ENCODE peak calls at places on chromosomes 12 and 14, in six cellular contexts. One of them, this sample, is unnamed.

GRCh38 chr12:118436986-118437385 is 60.6 kb downstream of the SUDS3 start:
- DNase-seq in ACHN: no peak
- DNase-seq in GM12891: no peak
- DNase-seq in Panc1: no peak
- DNase-seq in EL: peak
- DNase-seq in GM20000: no peak
- DNase-seq in this sample: no peak

GRCh38 chr12:50110762-50111416 is 1.1 kb upstream of the COX14 start:
- DNase-seq in ACHN: peak
- DNase-seq in GM12891: no peak
- DNase-seq in Panc1: no peak
- DNase-seq in EL: peak
- DNase-seq in GM20000: peak
- DNase-seq in this sample: no peak

GRCh38 chr12:10901427-10901826 is 7.9 kb downstream of the TAS2R13 start:
- DNase-seq in ACHN: no peak
- DNase-seq in GM12891: no peak
- DNase-seq in Panc1: no peak
- DNase-seq in EL: no peak
- DNase-seq in GM20000: no peak
- DNase-seq in this sample: no peak

GRCh38 chr14:68820119-68820518 is 27.3 kb upstream of the ZFP36L1 start:
- DNase-seq in ACHN: no peak
- DNase-seq in GM12891: no peak
- DNase-seq in Panc1: no peak
- DNase-seq in EL: no peak
- DNase-seq in GM20000: peak
- DNase-seq in this sample: no peak

GRCh38 chr12:117189725-117190209 is 503 bp downstream of the FBXO21 start:
- DNase-seq in ACHN: peak
- DNase-seq in GM12891: peak
- DNase-seq in Panc1: no peak
- DNase-seq in EL: peak
- DNase-seq in GM20000: peak
- DNase-seq in this sample: no peak

GRCh38 chr12:107992870-107993451 is 136.1 kb upstream of the WSCD2 start:
- DNase-seq in ACHN: peak
- DNase-seq in GM12891: no peak
- DNase-seq in Panc1: peak
- DNase-seq in EL: peak
- DNase-seq in GM20000: peak
- DNase-seq in this sample: no peak

GRCh38 chr14:80942158-80942738 is 710 bp upstream of the CEP128 start:
- DNase-seq in ACHN: no peak
- DNase-seq in GM12891: no peak
- DNase-seq in Panc1: no peak
- DNase-seq in EL: no peak
- DNase-seq in GM20000: no peak
- DNase-seq in this sample: no peak

GRCh38 chr14:27077181-27077738 is 479.4 kb upstream of the NOVA1 start:
- DNase-seq in ACHN: no peak
- DNase-seq in GM12891: no peak
- DNase-seq in Panc1: no peak
- DNase-seq in EL: no peak
- DNase-seq in GM20000: no peak
- DNase-seq in this sample: no peak

GRCh38 chr12:106767954-106768501 is 6.5 kb upstream of the RIC8B start:
- DNase-seq in ACHN: peak
- DNase-seq in GM12891: no peak
- DNase-seq in Panc1: no peak
- DNase-seq in EL: peak
- DNase-seq in GM20000: no peak
- DNase-seq in this sample: no peak

GRCh38 chr12:28799337-28799736 is 349.7 kb upstream of the FAR2 start:
- DNase-seq in ACHN: no peak
- DNase-seq in GM12891: no peak
- DNase-seq in Panc1: no peak
- DNase-seq in EL: no peak
- DNase-seq in GM20000: no peak
- DNase-seq in this sample: no peak

GRCh38 chr14:76710093-76711010 is 50.9 kb upstream of the VASH1 start:
- DNase-seq in ACHN: peak
- DNase-seq in GM12891: no peak
- DNase-seq in Panc1: no peak
- DNase-seq in EL: peak
- DNase-seq in GM20000: peak
- DNase-seq in this sample: no peak

GRCh38 chr12:7501031-7501585 is 2.5 kb downstream of the CD163 start:
- DNase-seq in ACHN: no peak
- DNase-seq in GM12891: no peak
- DNase-seq in Panc1: no peak
- DNase-seq in EL: peak
- DNase-seq in GM20000: no peak
- DNase-seq in this sample: no peak

GRCh38 chr12:111757361-111758119 is 9.2 kb upstream of the ALDH2 start:
- DNase-seq in ACHN: peak
- DNase-seq in GM12891: peak
- DNase-seq in Panc1: no peak
- DNase-seq in EL: peak
- DNase-seq in GM20000: peak
- DNase-seq in this sample: no peak

This sample was measured in glomerular endothelial cell.